ENCODE peak calls at places on chromosomes 11 and 22, in four cellular contexts. U, H, O and N are unnamed samples.

GRCh38 chr11:123776160-123776559 is 21.8 kb upstream of the OR6X1 start:
- DNase-seq in O (no peak), U (no peak), H (no peak), N (no peak)

GRCh38 chr11:61685611-61685955 is 5.4 kb downstream of the DAGLA start:
- DNase-seq in H (no peak), U (no peak), O (no peak), N (no peak)

GRCh38 chr11:10066441-10066840 is 227.6 kb downstream of the SBF2 start:
- DNase-seq in O (no peak), H (no peak), U (no peak), N (peak; percentile 22)

GRCh38 chr22:48883211-48883960 is 944.3 kb downstream of the BRD1 start:
- DNase-seq in U (no peak), O (no peak), H (no peak), N (no peak)

GRCh38 chr11:61960532-61960931 is 6.9 kb downstream of the FTH1 start:
- DNase-seq in O (no peak), H (no peak), U (no peak), N (no peak)

GRCh38 chr11:67649634-67650540 is 643 bp downstream of the ACY3 start:
- DNase-seq in U (no peak), O (peak; percentile 47), H (no peak), N (no peak)

GRCh38 chr11:78973833-78974232 is 399.2 kb upstream of the NARS2 start:
- DNase-seq in H (no peak), O (no peak), U (no peak), N (no peak)

GRCh38 chr22:24271406-24271760 is 752 bp downstream of the SPECC1L start:
- DNase-seq in O (no peak), H (no peak), U (no peak), N (no peak)

GRCh38 chr11:65637794-65638317 is at the start of gene SIPA1:
- DNase-seq in O (peak; percentile 94), H (peak; percentile 84), U (no peak), N (peak; percentile 96)

GRCh38 chr11:95767498-95767897 is 22.1 kb downstream of the FAM76B start:
- DNase-seq in O (no peak), U (no peak), H (no peak), N (no peak)

GRCh38 chr11:69166186-69167115 is 10.7 kb downstream of the SMIM38 start:
- DNase-seq in H (peak; percentile 34), O (no peak), U (peak; percentile 75), N (peak; percentile 46)

GRCh38 chr11:33615751-33616150 is 84.9 kb downstream of the C11orf91 start:
- DNase-seq in H (no peak), U (no peak), O (no peak), N (no peak)

GRCh38 chr11:114169321-114169749 is 109.8 kb downstream of the ZBTB16 start:
- DNase-seq in U (no peak), O (no peak), H (no peak), N (no peak)

GRCh38 chr11:76067099-76067498 is 139.2 kb downstream of the WNT11 start:
- DNase-seq in H (no peak), U (no peak), O (no peak), N (no peak)

GRCh38 chr22:23969071-23969470 is 2.4 kb downstream of the DDTL start:
- DNase-seq in H (no peak), U (no peak), O (peak; percentile 29), N (no peak)

GRCh38 chr11:78946945-78947914 is 372.6 kb upstream of the NARS2 start:
- DNase-seq in O (no peak), H (no peak), U (no peak), N (no peak)

GRCh38 chr11:133953571-133953970 is 3.2 kb downstream of the IGSF9B start:
- DNase-seq in O (no peak), U (no peak), H (no peak), N (no peak)

GRCh38 chr11:88827018-88827676 is 238.6 kb downstream of the GRM5 start:
- DNase-seq in U (no peak), O (no peak), H (no peak), N (no peak)

GRCh38 chr11:75307058-75307457 is 44.4 kb downstream of the ARRB1 start:
- DNase-seq in H (no peak), O (no peak), U (no peak), N (no peak)

GRCh38 chr11:66417000-66417399 is 3.8 kb upstream of the NPAS4 start:
- DNase-seq in H (no peak), U (no peak), O (no peak), N (no peak)

GRCh38 chr22:35064664-35065063 is 1.3 kb upstream of the ISX start:
- DNase-seq in H (peak; percentile 58), U (peak; percentile 68), O (no peak), N (no peak)

GRCh38 chr11:2257023-2257700 is 13.2 kb downstream of the ASCL2 start:
- DNase-seq in O (no peak), H (no peak), U (no peak), N (no peak)
- TF ChIP-seq NRF1 in O (no peak), H (no peak), U (no peak), N (no peak)

GRCh38 chr22:31739795-31740201 is 10.1 kb downstream of the PRR14L start:
- DNase-seq in H (no peak), O (no peak), U (no peak), N (no peak)
- TF ChIP-seq NRF1 in H (no peak), O (no peak), U (no peak), N (no peak)

GRCh38 chr11:118156531-118157185 is 4.0 kb upstream of the SCN4B start:
- DNase-seq in U (no peak), H (peak; percentile 53), O (no peak), N (peak; percentile 56)
- TF ChIP-seq NRF1 in U (no peak), H (no peak), O (no peak), N (no peak)

GRCh38 chr22:36257948-36258674 is 5.2 kb downstream of the APOL1 start:
- DNase-seq in H (no peak), O (no peak), U (no peak), N (no peak)

GRCh38 chr22:36256474-36256873 is 3.5 kb downstream of the APOL1 start:
- DNase-seq in O (no peak), U (no peak), H (no peak), N (no peak)

GRCh38 chr22:36257308-36257707 is 4.4 kb downstream of the APOL1 start:
- DNase-seq in U (no peak), H (no peak), O (no peak), N (no peak)

GRCh38 chr22:36253523-36254490 is 874 bp downstream of the APOL1 start:
- DNase-seq in O (no peak), U (no peak), H (no peak), N (peak; percentile 29)

GRCh38 chr22:36258750-36259619 is 6.1 kb downstream of the APOL1 start:
- DNase-seq in O (peak; percentile 56), U (no peak), H (peak; percentile 29), N (no peak)
- TF ChIP-seq NRF1 in O (no peak), U (no peak), H (no peak), N (no peak)